ENCODE peak calls at places on chromosome 15, in ten cellular contexts. One of them, this sample, is unnamed.

GRCh38 chr15:34085746-34086145 is 15.9 kb downstream of the EMC7 start:
- DNase-seq in hippocampal formation: no peak
- DNase-seq in activated CD4-positive, alpha-beta memory T cell treated with anti-CD3 and anti-CD28 coated beads for 36 hours: no peak
- DNase-seq in cardiac fibroblast: no peak
- DNase-seq in HS-27A: no peak
- DNase-seq in left ventricle myocardium inferior: no peak
- DNase-seq in RPMI7951: peak; percentile 68
- DNase-seq in stomach: no peak
- DNase-seq in AG09309: peak; percentile 35
- DNase-seq in heart left ventricle: no peak
- DNase-seq in this sample: no peak

GRCh38 chr15:25374143-25374542 is 64.7 kb downstream of the UBE3A start:
- DNase-seq in stomach: no peak
- DNase-seq in left ventricle myocardium inferior: no peak
- DNase-seq in activated CD4-positive, alpha-beta memory T cell treated with anti-CD3 and anti-CD28 coated beads for 36 hours: no peak
- DNase-seq in hippocampal formation: no peak
- DNase-seq in cardiac fibroblast: no peak
- DNase-seq in heart left ventricle: no peak
- DNase-seq in HS-27A: no peak
- DNase-seq in RPMI7951: peak; percentile 15
- DNase-seq in AG09309: no peak
- DNase-seq in this sample: no peak

GRCh38 chr15:57921371-57921770 is 144.1 kb downstream of the ALDH1A2 start:
- DNase-seq in left ventricle myocardium inferior: no peak
- DNase-seq in HS-27A: no peak
- DNase-seq in stomach: no peak
- DNase-seq in heart left ventricle: no peak
- DNase-seq in RPMI7951: no peak
- DNase-seq in cardiac fibroblast: peak; percentile 40
- DNase-seq in hippocampal formation: no peak
- DNase-seq in AG09309: no peak
- DNase-seq in activated CD4-positive, alpha-beta memory T cell treated with anti-CD3 and anti-CD28 coated beads for 36 hours: no peak
- DNase-seq in this sample: no peak

GRCh38 chr15:68637755-68638405 is 59.1 kb downstream of the CORO2B start:
- DNase-seq in hippocampal formation: no peak
- DNase-seq in heart left ventricle: peak; percentile 82
- DNase-seq in stomach: peak; percentile 38
- DNase-seq in HS-27A: no peak
- DNase-seq in left ventricle myocardium inferior: peak; percentile 77
- DNase-seq in cardiac fibroblast: peak; percentile 90
- DNase-seq in AG09309: no peak
- DNase-seq in activated CD4-positive, alpha-beta memory T cell treated with anti-CD3 and anti-CD28 coated beads for 36 hours: no peak
- DNase-seq in RPMI7951: peak; percentile 61
- DNase-seq in this sample: no peak

GRCh38 chr15:31265871-31266711 is 60.5 kb upstream of the KLF13 start:
- DNase-seq in AG09309: peak; percentile 17
- DNase-seq in heart left ventricle: peak; percentile 82
- DNase-seq in cardiac fibroblast: peak; percentile 19
- DNase-seq in HS-27A: no peak
- DNase-seq in stomach: peak; percentile 59
- DNase-seq in left ventricle myocardium inferior: peak; percentile 43
- DNase-seq in activated CD4-positive, alpha-beta memory T cell treated with anti-CD3 and anti-CD28 coated beads for 36 hours: peak; percentile 82
- DNase-seq in hippocampal formation: peak; percentile 36
- DNase-seq in RPMI7951: peak; percentile 93
- DNase-seq in this sample: no peak

GRCh38 chr15:27017168-27017809 is 46.3 kb downstream of the GABRG3 start:
- DNase-seq in activated CD4-positive, alpha-beta memory T cell treated with anti-CD3 and anti-CD28 coated beads for 36 hours: peak; percentile 37
- DNase-seq in AG09309: peak; percentile 11
- DNase-seq in left ventricle myocardium inferior: no peak
- DNase-seq in heart left ventricle: no peak
- DNase-seq in cardiac fibroblast: peak; percentile 65
- DNase-seq in stomach: peak; percentile 68
- DNase-seq in hippocampal formation: peak; percentile 26
- DNase-seq in HS-27A: no peak
- DNase-seq in RPMI7951: peak; percentile 35
- DNase-seq in this sample: no peak

GRCh38 chr15:33089878-33090757 is 104.4 kb downstream of the FMN1 start:
- DNase-seq in hippocampal formation: no peak
- DNase-seq in AG09309: no peak
- DNase-seq in activated CD4-positive, alpha-beta memory T cell treated with anti-CD3 and anti-CD28 coated beads for 36 hours: no peak
- DNase-seq in heart left ventricle: no peak
- DNase-seq in HS-27A: no peak
- DNase-seq in RPMI7951: peak; percentile 81
- DNase-seq in stomach: no peak
- DNase-seq in cardiac fibroblast: peak; percentile 59
- DNase-seq in left ventricle myocardium inferior: no peak
- DNase-seq in this sample: no peak

GRCh38 chr15:70770863-70771262 is 7.5 kb upstream of the UACA start:
- DNase-seq in RPMI7951: no peak
- DNase-seq in hippocampal formation: no peak
- DNase-seq in HS-27A: no peak
- DNase-seq in left ventricle myocardium inferior: no peak
- DNase-seq in activated CD4-positive, alpha-beta memory T cell treated with anti-CD3 and anti-CD28 coated beads for 36 hours: no peak
- DNase-seq in heart left ventricle: no peak
- DNase-seq in stomach: no peak
- DNase-seq in AG09309: no peak
- DNase-seq in cardiac fibroblast: no peak
- DNase-seq in this sample: no peak

GRCh38 chr15:75573001-75573400 is 6.1 kb downstream of the PTPN9 start:
- DNase-seq in hippocampal formation: no peak
- DNase-seq in AG09309: peak; percentile 31
- DNase-seq in left ventricle myocardium inferior: no peak
- DNase-seq in HS-27A: no peak
- DNase-seq in heart left ventricle: no peak
- DNase-seq in RPMI7951: no peak
- DNase-seq in stomach: no peak
- DNase-seq in cardiac fibroblast: peak; percentile 48
- DNase-seq in activated CD4-positive, alpha-beta memory T cell treated with anti-CD3 and anti-CD28 coated beads for 36 hours: no peak
- DNase-seq in this sample: no peak

GRCh38 chr15:33866101-33866737 is 102.1 kb upstream of the CHRM5 start:
- DNase-seq in AG09309: no peak
- DNase-seq in HS-27A: no peak
- DNase-seq in stomach: no peak
- DNase-seq in activated CD4-positive, alpha-beta memory T cell treated with anti-CD3 and anti-CD28 coated beads for 36 hours: no peak
- DNase-seq in hippocampal formation: no peak
- DNase-seq in RPMI7951: peak; percentile 24
- DNase-seq in left ventricle myocardium inferior: no peak
- DNase-seq in cardiac fibroblast: no peak
- DNase-seq in heart left ventricle: no peak
- DNase-seq in this sample: no peak

GRCh38 chr15:48644827-48645557 is 517 bp downstream of the FBN1 start:
- DNase-seq in heart left ventricle: peak; percentile 80
- DNase-seq in activated CD4-positive, alpha-beta memory T cell treated with anti-CD3 and anti-CD28 coated beads for 36 hours: peak; percentile 11
- DNase-seq in HS-27A: no peak
- DNase-seq in RPMI7951: peak; percentile 86
- DNase-seq in hippocampal formation: peak; percentile 81
- DNase-seq in left ventricle myocardium inferior: peak; percentile 49
- DNase-seq in cardiac fibroblast: peak; percentile 72
- DNase-seq in stomach: no peak
- DNase-seq in AG09309: no peak
- DNase-seq in this sample: no peak

GRCh38 chr15:23857028-23857641 is 170.0 kb upstream of the NDN start:
- DNase-seq in AG09309: no peak
- DNase-seq in RPMI7951: peak; percentile 22
- DNase-seq in stomach: peak; percentile 56
- DNase-seq in hippocampal formation: peak; percentile 27
- DNase-seq in activated CD4-positive, alpha-beta memory T cell treated with anti-CD3 and anti-CD28 coated beads for 36 hours: peak; percentile 12
- DNase-seq in cardiac fibroblast: peak; percentile 13
- DNase-seq in left ventricle myocardium inferior: no peak
- DNase-seq in HS-27A: no peak
- DNase-seq in heart left ventricle: no peak
- DNase-seq in this sample: no peak

GRCh38 chr15:89198196-89198595 is 23.2 kb downstream of the RLBP1 start:
- DNase-seq in AG09309: no peak
- DNase-seq in left ventricle myocardium inferior: no peak
- DNase-seq in stomach: no peak
- DNase-seq in heart left ventricle: no peak
- DNase-seq in activated CD4-positive, alpha-beta memory T cell treated with anti-CD3 and anti-CD28 coated beads for 36 hours: no peak
- DNase-seq in hippocampal formation: no peak
- DNase-seq in cardiac fibroblast: no peak
- DNase-seq in RPMI7951: no peak
- DNase-seq in HS-27A: no peak
- DNase-seq in this sample: no peak

GRCh38 chr15:100284701-100285100 is 57.1 kb downstream of the ADAMTS17 start:
- DNase-seq in RPMI7951: no peak
- DNase-seq in left ventricle myocardium inferior: peak; percentile 82
- DNase-seq in hippocampal formation: no peak
- DNase-seq in HS-27A: no peak
- DNase-seq in heart left ventricle: peak; percentile 83
- DNase-seq in activated CD4-positive, alpha-beta memory T cell treated with anti-CD3 and anti-CD28 coated beads for 36 hours: no peak
- DNase-seq in stomach: peak; percentile 36
- DNase-seq in cardiac fibroblast: peak; percentile 51
- DNase-seq in AG09309: no peak
- DNase-seq in this sample: no peak

GRCh38 chr15:69359724-69360123 is 54.4 kb upstream of the KIF23 start:
- DNase-seq in HS-27A: no peak
- DNase-seq in stomach: no peak
- DNase-seq in cardiac fibroblast: peak; percentile 25
- DNase-seq in hippocampal formation: no peak
- DNase-seq in AG09309: no peak
- DNase-seq in heart left ventricle: no peak
- DNase-seq in RPMI7951: peak; percentile 49
- DNase-seq in left ventricle myocardium inferior: no peak
- DNase-seq in activated CD4-positive, alpha-beta memory T cell treated with anti-CD3 and anti-CD28 coated beads for 36 hours: no peak
- DNase-seq in this sample: no peak

GRCh38 chr15:91227062-91227461 is 127.0 kb downstream of the SV2B start:
- DNase-seq in left ventricle myocardium inferior: no peak
- DNase-seq in RPMI7951: no peak
- DNase-seq in stomach: no peak
- DNase-seq in activated CD4-positive, alpha-beta memory T cell treated with anti-CD3 and anti-CD28 coated beads for 36 hours: no peak
- DNase-seq in AG09309: no peak
- DNase-seq in hippocampal formation: no peak
- DNase-seq in cardiac fibroblast: no peak
- DNase-seq in HS-27A: no peak
- DNase-seq in heart left ventricle: no peak
- DNase-seq in this sample: no peak

GRCh38 chr15:91338763-91339162 is 238.7 kb downstream of the SV2B start:
- DNase-seq in HS-27A: no peak
- DNase-seq in left ventricle myocardium inferior: no peak
- DNase-seq in hippocampal formation: no peak
- DNase-seq in RPMI7951: peak; percentile 38
- DNase-seq in heart left ventricle: no peak
- DNase-seq in cardiac fibroblast: no peak
- DNase-seq in stomach: no peak
- DNase-seq in activated CD4-positive, alpha-beta memory T cell treated with anti-CD3 and anti-CD28 coated beads for 36 hours: peak; percentile 31
- DNase-seq in AG09309: no peak
- DNase-seq in this sample: no peak

GRCh38 chr15:40330368-40330836 is 6.9 kb downstream of the INAFM2 start:
- DNase-seq in AG09309: no peak
- DNase-seq in HS-27A: no peak
- DNase-seq in cardiac fibroblast: peak; percentile 89
- DNase-seq in hippocampal formation: no peak
- DNase-seq in RPMI7951: peak; percentile 65
- DNase-seq in heart left ventricle: peak; percentile 64
- DNase-seq in left ventricle myocardium inferior: no peak
- DNase-seq in activated CD4-positive, alpha-beta memory T cell treated with anti-CD3 and anti-CD28 coated beads for 36 hours: no peak
- DNase-seq in stomach: no peak
- DNase-seq in this sample: peak; percentile 36

GRCh38 chr15:55816017-55816416 is 73.1 kb upstream of the PRTG start:
- DNase-seq in AG09309: peak; percentile 28
- DNase-seq in left ventricle myocardium inferior: no peak
- DNase-seq in stomach: no peak
- DNase-seq in cardiac fibroblast: peak; percentile 8
- DNase-seq in hippocampal formation: no peak
- DNase-seq in heart left ventricle: no peak
- DNase-seq in RPMI7951: no peak
- DNase-seq in activated CD4-positive, alpha-beta memory T cell treated with anti-CD3 and anti-CD28 coated beads for 36 hours: no peak
- DNase-seq in HS-27A: no peak
- DNase-seq in this sample: no peak